ENCODE peak calls at places on chromosome 6, in four cellular contexts. K, E, I and P are unnamed samples.
A peak's percentile ranks its signal among the peaks of the same experiment; 100 is the strongest.

GRCh38 chr6:152206072-152206818 is 398.8 kb downstream of the ESR1 start:
- DNase-seq in K (peak; percentile 57), E (no peak), I (no peak), P (peak; percentile 52)

GRCh38 chr6:101401792-101402617 is 8.5 kb downstream of the GRIK2 start:
- DNase-seq in K (peak; percentile 83), E (no peak), I (no peak), P (no peak)

GRCh38 chr6:145891126-145891525 is 73.0 kb downstream of the SHPRH start:
- DNase-seq in K (no peak), E (no peak), I (no peak), P (no peak)

GRCh38 chr6:3789018-3789895 is 37.7 kb upstream of the PXDC1 start:
- DNase-seq in K (no peak), E (peak; percentile 37), I (no peak), P (no peak)

GRCh38 chr6:37173573-37174195 is 3.7 kb downstream of the PIM1 start:
- DNase-seq in K (no peak), E (no peak), I (no peak), P (no peak)

GRCh38 chr6:124512431-124512830 is 449.8 kb upstream of the RNF217 start:
- DNase-seq in K (no peak), E (no peak), I (no peak), P (no peak)

GRCh38 chr6:106886922-106887797 is 87.4 kb downstream of the CD24 start:
- DNase-seq in K (no peak), E (no peak), I (no peak), P (no peak)

GRCh38 chr6:163438940-163439335 is 24.4 kb downstream of the QKI start:
- DNase-seq in K (no peak), E (no peak), I (peak; percentile 49), P (peak; percentile 61)

GRCh38 chr6:152351110-152351509 is 286.1 kb downstream of the SYNE1 start:
- DNase-seq in K (no peak), E (no peak), I (no peak), P (no peak)

GRCh38 chr6:157090736-157091135 is 232.6 kb downstream of the TMEM242 start:
- DNase-seq in K (peak; percentile 61), E (no peak), I (no peak), P (no peak)

GRCh38 chr6:157087974-157088373 is 235.3 kb downstream of the TMEM242 start:
- DNase-seq in K (no peak), E (no peak), I (no peak), P (no peak)

GRCh38 chr6:157089851-157090250 is 233.5 kb downstream of the TMEM242 start:
- DNase-seq in K (peak; percentile 57), E (no peak), I (no peak), P (no peak)

GRCh38 chr6:157089258-157089657 is 234.1 kb downstream of the TMEM242 start:
- DNase-seq in K (peak; percentile 81), E (no peak), I (no peak), P (no peak)

GRCh38 chr6:157088841-157089240 is 234.5 kb downstream of the TMEM242 start:
- DNase-seq in K (no peak), E (no peak), I (no peak), P (no peak)
- H3K4me1 ChIP-seq in K (peaks cover 11% of the 10 kb centered on the region), E (no peaks in the 10 kb centered on the region), I (peaks cover 30% of the 10 kb centered on the region), P (no peaks in the 10 kb centered on the region)

GRCh38 chr6:11450061-11450460 is 87.5 kb upstream of the TMEM170B start:
- DNase-seq in K (no peak), E (no peak), I (no peak), P (no peak)
- H3K4me1 ChIP-seq in K (no peaks in the 10 kb centered on the region), E (no peaks in the 10 kb centered on the region), I (no peaks in the 10 kb centered on the region), P (no peaks in the 10 kb centered on the region)

GRCh38 chr6:44126320-44127149 is 717 bp downstream of the MRPL14 start:
- DNase-seq in K (peak; percentile 62), E (peak; percentile 79), I (peak; percentile 67), P (peak; percentile 52)

GRCh38 chr6:44120692-44121443 is 6.4 kb downstream of the MRPL14 start:
- DNase-seq in K (no peak), E (no peak), I (no peak), P (no peak)

GRCh38 chr6:44122821-44123220 is 4.4 kb downstream of the MRPL14 start:
- DNase-seq in K (no peak), E (no peak), I (no peak), P (no peak)

GRCh38 chr6:44119704-44120262 is 7.5 kb downstream of the MRPL14 start:
- DNase-seq in K (no peak), E (no peak), I (peak; percentile 75), P (no peak)

GRCh38 chr6:44123544-44123943 is 3.7 kb downstream of the MRPL14 start:
- DNase-seq in K (no peak), E (no peak), I (no peak), P (no peak)
- H3K4me1 ChIP-seq in K (peaks cover 2% of the 10 kb centered on the region), E (peaks cover 41% of the 10 kb centered on the region), I (peaks cover 75% of the 10 kb centered on the region), P (no peaks in the 10 kb centered on the region)

GRCh38 chr6:28768187-28768913 is 155.4 kb downstream of the TRIM27 start:
- DNase-seq in K (peak; percentile 27), E (no peak), I (no peak), P (no peak)

GRCh38 chr6:28767691-28768090 is 156.1 kb downstream of the TRIM27 start:
- DNase-seq in K (no peak), E (no peak), I (no peak), P (no peak)

GRCh38 chr6:28766426-28766825 is 157.4 kb downstream of the TRIM27 start:
- DNase-seq in K (peak; percentile 36), E (no peak), I (no peak), P (no peak)

GRCh38 chr6:28765978-28766351 is 157.8 kb downstream of the TRIM27 start:
- DNase-seq in K (peak; percentile 42), E (no peak), I (no peak), P (no peak)

GRCh38 chr6:28767133-28767532 is 156.7 kb downstream of the TRIM27 start:
- DNase-seq in K (no peak), E (no peak), I (no peak), P (no peak)
- H3K4me1 ChIP-seq in K (no peaks in the 10 kb centered on the region), E (peaks cover 5% of the 10 kb centered on the region), I (no peaks in the 10 kb centered on the region), P (no peaks in the 10 kb centered on the region)

DNA sequence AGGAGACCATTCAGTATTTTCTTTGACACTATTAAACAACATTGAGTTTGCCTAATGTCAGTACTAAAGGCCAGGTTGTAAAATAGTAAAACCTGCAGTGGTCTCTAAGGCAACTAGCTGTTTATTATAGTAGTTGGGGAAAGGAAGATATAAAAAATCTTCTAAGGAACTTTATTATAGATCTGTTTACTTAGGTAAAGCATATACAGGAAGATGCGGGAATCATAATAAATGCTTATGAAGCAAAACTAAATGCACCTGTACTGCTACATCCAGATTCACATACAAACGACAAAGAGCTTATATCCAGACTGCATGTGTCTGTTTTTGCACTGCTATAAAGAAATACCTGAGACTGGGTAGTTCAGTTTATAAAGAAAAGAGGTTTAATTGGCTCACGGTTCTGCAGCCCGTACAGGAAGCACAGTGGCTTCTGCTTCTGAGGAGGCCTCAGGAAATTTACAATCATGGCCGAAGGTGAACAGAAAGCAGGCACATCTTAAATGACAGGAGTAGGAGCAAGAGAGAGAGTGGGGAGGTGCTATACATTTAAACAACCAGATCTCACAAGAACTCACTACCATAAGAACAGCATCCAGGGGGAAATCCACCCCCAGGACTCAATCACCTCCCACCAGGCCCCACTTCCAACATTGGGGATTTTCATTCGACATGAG is 8.7 kb upstream of the TRIM39 start:
- DNase-seq in K (no peak), E (no peak), I (no peak), P (no peak)
- H3K4me1 ChIP-seq in K (peaks cover 13% of the 10 kb centered on the region), E (no peaks in the 10 kb centered on the region), I (peaks cover 20% of the 10 kb centered on the region), P (no peaks in the 10 kb centered on the region)

GRCh38 chr6:21996425-21997207 is 300.2 kb downstream of the PRL start:
- DNase-seq in K (no peak), E (peak; percentile 49), I (no peak), P (no peak)
- H3K4me1 ChIP-seq in K (no peaks in the 10 kb centered on the region), E (peaks cover 6% of the 10 kb centered on the region), I (peaks cover 15% of the 10 kb centered on the region), P (no peaks in the 10 kb centered on the region)

GRCh38 chr6:28876702-28877101 is 47.1 kb downstream of the TRIM27 start:
- DNase-seq in K (no peak), E (no peak), I (no peak), P (no peak)

GRCh38 chr6:28880519-28880893 is 43.3 kb downstream of the TRIM27 start:
- DNase-seq in K (no peak), E (no peak), I (no peak), P (no peak)

GRCh38 chr6:28871335-28872156 is 52.2 kb downstream of the TRIM27 start:
- DNase-seq in K (no peak), E (no peak), I (no peak), P (no peak)

GRCh38 chr6:28880894-28881780 is 42.6 kb downstream of the TRIM27 start:
- DNase-seq in K (peak; percentile 71), E (peak; percentile 58), I (no peak), P (peak; percentile 52)

DNA sequence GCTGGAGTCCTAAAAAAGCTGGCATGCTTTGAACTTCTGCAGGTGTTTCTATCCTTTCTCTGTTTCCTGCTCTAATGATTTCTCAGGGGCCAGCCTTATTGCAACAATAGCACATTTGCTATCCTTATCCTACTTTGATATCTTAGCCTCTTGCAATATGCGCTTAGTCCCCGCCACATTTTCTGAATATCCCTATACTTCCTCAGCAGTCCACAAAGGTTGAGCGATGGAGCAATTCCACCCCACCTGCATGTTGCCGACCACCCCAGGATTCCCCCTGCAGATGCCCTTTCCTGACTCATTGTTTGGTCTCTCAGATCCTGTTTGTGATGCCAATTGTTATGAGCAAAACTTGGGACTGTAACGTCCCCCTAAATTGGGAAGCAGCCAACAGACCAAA is 48.4 kb downstream of the TRIM27 start:
- DNase-seq in K (no peak), E (no peak), I (no peak), P (no peak)
- H3K4me1 ChIP-seq in K (peaks cover 10% of the 10 kb centered on the region), E (no peaks in the 10 kb centered on the region), I (no peaks in the 10 kb centered on the region), P (no peaks in the 10 kb centered on the region)

DNA sequence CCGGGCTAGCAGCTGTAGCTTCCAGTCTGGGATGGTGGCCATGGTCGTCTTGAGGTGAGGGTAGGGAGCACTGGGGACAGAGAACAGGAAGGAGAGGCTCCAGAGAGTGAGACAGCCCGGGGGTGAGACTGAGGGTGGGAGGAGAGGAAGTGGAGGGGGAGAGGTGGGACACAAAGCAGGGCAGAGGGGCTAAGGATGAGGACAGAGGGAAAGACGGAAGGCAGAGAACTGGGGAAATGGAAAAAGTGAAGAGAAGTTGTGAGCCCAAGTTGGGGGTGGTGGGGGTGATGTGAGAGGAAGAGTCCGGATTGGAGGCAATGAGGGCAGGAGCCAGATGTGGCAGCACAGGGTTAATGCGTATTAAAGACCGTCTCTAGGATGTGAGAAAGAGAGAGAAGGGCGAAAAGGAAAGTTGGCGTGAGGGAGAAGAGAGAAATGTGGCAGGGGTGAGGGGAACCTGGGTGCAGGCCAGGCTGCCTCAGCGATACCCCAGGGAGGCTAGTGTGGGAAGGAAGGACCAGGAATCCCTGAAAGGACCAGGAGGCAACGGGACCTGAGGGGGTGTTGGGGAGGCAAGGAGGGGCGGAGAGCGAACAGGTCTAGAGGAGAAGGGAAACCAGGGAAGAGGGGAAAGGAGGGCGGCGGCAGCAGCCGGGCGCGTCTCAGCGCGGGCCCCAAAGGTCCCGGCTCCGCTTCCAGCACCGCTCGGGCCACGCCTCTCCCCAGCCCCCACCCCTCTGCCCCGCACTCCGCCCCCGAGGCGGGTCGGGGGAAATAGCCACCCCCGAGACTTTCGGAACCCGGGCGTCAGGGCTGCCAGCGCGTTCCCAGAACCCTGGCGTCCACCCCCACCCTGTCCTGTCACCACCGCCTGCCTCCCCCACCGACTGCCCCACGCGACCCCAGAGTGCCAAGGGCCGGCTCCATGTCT is at the start of gene PPP1R18:
- DNase-seq in K (peak; percentile 45), E (peak; percentile 76), I (peak; percentile 85), P (peak; percentile 90)
- H3K4me1 ChIP-seq in K (peaks cover 17% of the 10 kb centered on the region), E (peaks cover 46% of the 10 kb centered on the region), I (peaks cover 58% of the 10 kb centered on the region), P (peaks cover 35% of the 10 kb centered on the region)

GRCh38 chr6:21772467-21772866 is 178.9 kb downstream of the SOX4 start:
- DNase-seq in K (no peak), E (no peak), I (no peak), P (no peak)
- H3K4me1 ChIP-seq in K (peaks cover 27% of the 10 kb centered on the region), E (peaks cover 23% of the 10 kb centered on the region), I (peaks cover 31% of the 10 kb centered on the region), P (no peaks in the 10 kb centered on the region)